ENCODE peak calls at places on chromosomes 5 and 9, in eight cellular contexts. G is effector memory CD4-positive, alpha-beta T cell; X is left lung; H is A549; Z is Jurkat, Clone E6-1; M is astrocyte of the spinal cord; Q is heart left ventricle; W is ovary. N is an unnamed sample.
A peak's percentile ranks its signal among the peaks of the same experiment; 100 is the strongest.

GRCh38 chr5:173720341-173721258 is 104.2 kb upstream of the BOD1 start:
- DNase-seq in G (no peak), X (no peak), H (no peak), Z (no peak), M (no peak), Q (no peak), W (no peak), N (no peak)

GRCh38 chr5:111929892-111930291 is 172.9 kb upstream of the NREP start:
- DNase-seq in G (no peak), X (no peak), H (no peak), Z (no peak), M (peak; percentile 74), Q (no peak), W (no peak), N (no peak)

GRCh38 chr9:134663753-134664415 is 22.3 kb downstream of the COL5A1 start:
- DNase-seq in G (no peak), X (peak; percentile 20), H (no peak), Z (no peak), M (no peak), Q (peak; percentile 28), W (no peak), N (no peak)

GRCh38 chr5:174735498-174736350 is 11.3 kb downstream of the MSX2 start:
- DNase-seq in G (no peak), X (peak; percentile 65), H (peak; percentile 76), Z (no peak), M (no peak), Q (no peak), W (no peak), N (no peak)

GRCh38 chr9:131239307-131239975 is 36.9 kb downstream of the FAM78A start:
- DNase-seq in G (no peak), X (no peak), H (no peak), Z (no peak), M (no peak), Q (no peak), W (no peak), N (no peak)

GRCh38 chr5:15320896-15321295 is 179.1 kb upstream of the FBXL7 start:
- DNase-seq in G (no peak), X (peak; percentile 18), H (no peak), Z (no peak), M (no peak), Q (no peak), W (no peak), N (no peak)

GRCh38 chr5:116872986-116873385 is 298.4 kb upstream of the SEMA6A start:
- DNase-seq in G (no peak), X (no peak), H (no peak), Z (no peak), M (no peak), Q (no peak), W (no peak), N (no peak)

GRCh38 chr5:178329331-178329730 is 96.7 kb upstream of the PHYKPL start:
- DNase-seq in G (no peak), X (peak; percentile 42), H (no peak), Z (no peak), M (no peak), Q (peak; percentile 32), W (no peak), N (no peak)

GRCh38 chr9:76677481-76678055 is 86.7 kb upstream of the PCA3 start:
- DNase-seq in G (no peak), X (no peak), H (no peak), Z (no peak), M (peak; percentile 42), Q (no peak), W (no peak), N (no peak)

GRCh38 chr9:98517710-98518109 is 191.0 kb downstream of the GABBR2 start:
- DNase-seq in G (no peak), X (no peak), H (no peak), Z (no peak), M (no peak), Q (no peak), W (no peak), N (no peak)

GRCh38 chr5:57711471-57711870 is 228.9 kb upstream of the ACTBL2 start:
- DNase-seq in G (no peak), X (no peak), H (no peak), Z (no peak), M (no peak), Q (no peak), W (no peak), N (no peak)

GRCh38 chr5:13662646-13663045 is 281.8 kb downstream of the DNAH5 start:
- DNase-seq in G (no peak), X (no peak), H (no peak), Z (no peak), M (no peak), Q (no peak), W (no peak), N (no peak)

GRCh38 chr9:93223241-93224180 is 39.6 kb downstream of the WNK2 start:
- DNase-seq in G (no peak), X (peak; percentile 43), H (peak; percentile 65), Z (no peak), M (peak; percentile 57), Q (peak; percentile 21), W (no peak), N (no peak)

GRCh38 chr5:22023784-22024183 is 829.4 kb downstream of the CDH12 start:
- DNase-seq in G (no peak), X (no peak), H (no peak), Z (no peak), M (no peak), Q (no peak), W (no peak), N (no peak)

GRCh38 chr5:11801061-11801460 is 103.2 kb downstream of the CTNND2 start:
- DNase-seq in G (no peak), X (no peak), H (no peak), Z (no peak), M (peak; percentile 36), Q (no peak), W (no peak), N (no peak)

GRCh38 chr5:161757223-161757622 is 71.7 kb downstream of the GABRA6 start:
- DNase-seq in G (no peak), X (no peak), H (no peak), Z (no peak), M (no peak), Q (no peak), W (no peak), N (no peak)

GRCh38 chr9:76732341-76732958 is 31.8 kb upstream of the PCA3 start:
- DNase-seq in G (no peak), X (no peak), H (no peak), Z (no peak), M (no peak), Q (no peak), W (no peak), N (no peak)

GRCh38 chr5:66979738-66980137 is 216.9 kb downstream of the CD180 start:
- DNase-seq in G (no peak), X (no peak), H (no peak), Z (no peak), M (no peak), Q (no peak), W (no peak), N (no peak)

GRCh38 chr5:66981705-66982387 is 214.8 kb downstream of the CD180 start:
- DNase-seq in G (no peak), X (no peak), H (no peak), Z (no peak), M (no peak), Q (no peak), W (no peak), N (no peak)

GRCh38 chr5:66985394-66985793 is 211.2 kb downstream of the CD180 start:
- DNase-seq in G (no peak), X (no peak), H (no peak), Z (no peak), M (no peak), Q (no peak), W (no peak), N (no peak)

GRCh38 chr5:66982514-66982913 is 214.1 kb downstream of the CD180 start:
- DNase-seq in G (no peak), X (no peak), H (no peak), Z (no peak), M (no peak), Q (no peak), W (no peak), N (no peak)

GRCh38 chr5:66981266-66981665 is 215.3 kb downstream of the CD180 start:
- DNase-seq in G (no peak), X (no peak), H (no peak), Z (no peak), M (no peak), Q (no peak), W (no peak), N (no peak)
- H3K4me3 ChIP-seq in G (no peak overlapping the region), X (no peak overlapping the region), H (no peak overlapping the region), Z (no peak overlapping the region), M (no peak overlapping the region), Q (no peak overlapping the region), W (no peak overlapping the region), N (no peak overlapping the region)

DNA sequence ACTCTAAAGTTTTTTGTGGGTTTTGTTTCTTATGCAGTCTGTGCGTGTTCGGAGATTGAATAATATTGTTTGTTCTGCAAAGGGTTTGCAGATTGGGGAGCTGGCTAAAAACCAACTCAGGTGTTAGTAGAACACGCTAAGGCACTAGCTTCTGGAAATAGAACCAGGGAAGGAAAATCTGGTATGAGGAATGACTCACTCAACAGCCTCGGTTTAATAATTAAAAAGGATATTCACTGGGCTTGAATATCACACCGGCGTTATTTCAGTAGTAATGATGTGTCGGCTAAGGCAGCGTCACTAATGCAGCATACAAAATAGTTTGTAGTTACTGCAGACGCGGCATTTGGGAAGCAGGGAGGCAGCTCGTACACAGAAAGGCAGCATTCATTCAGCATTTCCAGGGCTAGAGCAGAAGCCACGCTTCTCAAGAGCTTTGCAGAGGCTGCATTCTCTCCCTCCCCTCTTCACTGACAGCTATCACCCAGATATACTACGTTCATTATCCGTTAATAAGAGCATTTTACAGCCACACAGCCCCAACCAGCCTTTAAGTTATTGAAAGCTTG is 1.7 kb downstream of the ADRA1B start:
- DNase-seq in G (no peak), X (no peak), H (peak; percentile 41), Z (no peak), M (peak; percentile 26), Q (no peak), W (no peak), N (no peak)
- H3K4me3 ChIP-seq in G (no peak overlapping the region), X (no peak overlapping the region), H (peak overlapping the region; percentile 63), Z (no peak overlapping the region), M (peak overlapping the region; percentile 17), Q (peak overlapping the region; percentile 15), W (no peak overlapping the region), N (no peak overlapping the region)

GRCh38 chr5:98773214-98773463 is 324 bp upstream of the RGMB start:
- DNase-seq in G (no peak), X (no peak), H (no peak), Z (no peak), M (no peak), Q (no peak), W (no peak), N (no peak)
- H3K4me3 ChIP-seq in G (peak overlapping the region; percentile 84), X (peak overlapping the region; percentile 85), H (peak overlapping the region; percentile 57), Z (peak overlapping the region; percentile 52), M (peak overlapping the region; percentile 83), Q (peak overlapping the region; percentile 89), W (peak overlapping the region; percentile 90), N (peak overlapping the region; percentile 66)

DNA sequence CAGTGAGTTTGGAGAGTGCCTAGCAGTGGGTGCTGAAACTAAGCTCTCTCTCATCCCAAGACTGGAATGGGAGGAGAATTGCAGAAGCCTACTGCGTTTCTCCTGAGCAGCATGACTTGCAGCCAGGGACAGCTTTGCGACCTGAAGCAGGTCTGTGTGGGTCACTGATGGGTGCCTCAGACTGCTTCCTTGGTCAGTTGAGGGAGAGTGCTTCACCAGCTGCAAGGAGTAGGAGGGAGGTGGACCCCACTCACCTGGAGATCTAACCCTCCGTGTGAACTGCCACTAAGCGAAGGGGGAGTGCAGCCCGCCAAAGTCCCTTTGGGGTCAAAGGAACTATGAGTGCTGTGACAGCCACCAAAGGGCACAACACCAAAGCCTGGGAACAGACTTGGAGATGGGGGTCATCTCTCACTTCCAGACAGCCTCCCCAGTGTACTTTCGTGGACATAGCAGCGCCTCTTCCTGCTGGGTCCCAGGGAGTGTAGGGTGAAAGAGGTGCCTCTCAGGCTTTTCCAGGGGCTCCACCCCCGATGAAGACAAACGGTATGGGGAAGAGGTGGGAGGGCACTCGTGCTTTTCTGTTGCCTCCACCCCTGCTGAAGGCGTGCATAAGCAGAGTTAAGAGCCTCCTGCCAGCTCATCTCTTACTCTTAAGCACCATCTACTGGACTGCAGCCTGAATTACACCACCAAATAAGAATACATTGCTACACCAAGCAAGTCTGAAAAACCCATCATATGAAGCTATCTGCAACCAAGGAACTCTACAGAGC is 34.3 kb upstream of the MACIR start:
- DNase-seq in G (peak; percentile 6), X (peak; percentile 9), H (no peak), Z (peak; percentile 72), M (peak; percentile 64), Q (no peak), W (no peak), N (peak; percentile 79)
- H3K4me3 ChIP-seq in G (no peak overlapping the region), X (no peak overlapping the region), H (no peak overlapping the region), Z (no peak overlapping the region), M (no peak overlapping the region), Q (no peak overlapping the region), W (no peak overlapping the region), N (no peak overlapping the region)

N was measured in GM12865.